ENCODE peak calls at places on chromosomes 5 and 9, in six cellular contexts. K, W, P, Q, D and R are unnamed samples.

GRCh38 chr5:179258922-179259730 is 86.1 kb downstream of the ADAMTS2 start:
- DNase-seq in K (peak), P (no peak), D (peak), W (no peak), Q (no peak), R (no peak)

GRCh38 chr9:113899205-113899604 is 23.1 kb downstream of the ZNF618 start:
- DNase-seq in D (no peak), K (peak), W (no peak), Q (no peak), P (no peak), R (no peak)

GRCh38 chr5:131787736-131788135 is 9.1 kb downstream of the FNIP1 start:
- DNase-seq in D (no peak), K (no peak), Q (no peak), W (no peak), P (no peak), R (no peak)

GRCh38 chr9:93154293-93154903 is 20.3 kb upstream of the NINJ1 start:
- DNase-seq in K (no peak), D (peak), P (no peak), W (no peak), Q (no peak), R (no peak)

GRCh38 chr9:100700689-100701318 is 122.9 kb downstream of the CAVIN4 start:
- DNase-seq in K (no peak), P (no peak), W (no peak), D (no peak), Q (no peak), R (no peak)

GRCh38 chr9:96686638-96687335 is 31.7 kb upstream of the PRXL2C start:
- DNase-seq in P (peak), K (peak), D (no peak), W (peak), Q (peak), R (peak)

GRCh38 chr5:126454081-126454480 is 30.9 kb downstream of the GRAMD2B start:
- DNase-seq in Q (no peak), K (no peak), D (no peak), W (no peak), P (peak), R (no peak)

GRCh38 chr9:78297672-78297961 is 692 bp downstream of the PSAT1 start:
- DNase-seq in Q (no peak), W (no peak), D (peak), K (no peak), P (no peak), R (no peak)

GRCh38 chr5:149326611-149327010 is 18.7 kb upstream of the GRPEL2 start:
- DNase-seq in Q (no peak), W (no peak), P (no peak), D (no peak), K (no peak), R (no peak)